ENCODE peak calls at places on chromosomes 4 and X, in seven cellular contexts. F, H, D, K, R, P and U are unnamed samples. For H3K4me1 and H3K36me3, the result is how much of the 10 kb centered on the place peaks cover.

GRCh38 chr4:154959756-154960155 is 178.7 kb downstream of the RBM46 start:
- DNase-seq in F (no peak), H (no peak), D (no peak), K (no peak), R (no peak), P (no peak), U (no peak)

GRCh38 chrX:2848806-2849420 is 20.2 kb downstream of the GYG2 start:
- DNase-seq in F (no peak), H (peak), D (peak), K (no peak), R (no peak), P (no peak), U (no peak)

GRCh38 chr4:14652522-14652921 is 349.8 kb upstream of the CPEB2 start:
- DNase-seq in F (no peak), H (no peak), D (no peak), K (no peak), R (no peak), P (no peak), U (no peak)

GRCh38 chr4:188107931-188108843 is 1.2 kb downstream of the TRIML2 start:
- DNase-seq in F (no peak), H (peak), D (no peak), K (no peak), R (no peak), P (no peak), U (no peak)

GRCh38 chr4:40199179-40199670 is 2.4 kb downstream of the RHOH start:
- DNase-seq in F (peak), H (no peak), D (no peak), K (peak), R (no peak), P (no peak), U (no peak)

GRCh38 chr4:184825394-184826314 is at the start of gene ACSL1:
- DNase-seq in F (peak), H (peak), D (peak), K (peak), R (peak), P (peak), U (peak)

GRCh38 chrX:148049441-148049840 is 68.3 kb downstream of the FMR1NB start:
- DNase-seq in F (peak), H (peak), D (no peak), K (peak), R (no peak), P (no peak), U (no peak)

GRCh38 chrX:78375894-78376293 is 48.5 kb upstream of the CYSLTR1 start:
- DNase-seq in F (peak), H (no peak), D (no peak), K (no peak), R (no peak), P (no peak), U (no peak)

GRCh38 chr4:150493846-150494245 is 88.1 kb upstream of the MAB21L2 start:
- DNase-seq in F (no peak), H (peak), D (no peak), K (no peak), R (no peak), P (no peak), U (no peak)

GRCh38 chr4:69995526-69996016 is at the start of gene STATH:
- DNase-seq in F (no peak), H (peak), D (no peak), K (no peak), R (no peak), P (no peak), U (no peak)

GRCh38 chrX:107574054-107574683 is 54.1 kb upstream of the PRPS1 start:
- DNase-seq in F (no peak), H (peak), D (no peak), K (no peak), R (no peak), P (no peak), U (no peak)

GRCh38 chr4:54400188-54400587 is 171.1 kb downstream of the PDGFRA start:
- DNase-seq in F (no peak), H (no peak), D (no peak), K (no peak), R (no peak), P (no peak), U (no peak)

GRCh38 chr4:58188313-58188712 is 1078.1 kb upstream of the IGFBP7 start:
- DNase-seq in F (no peak), H (no peak), D (no peak), K (no peak), R (no peak), P (no peak), U (no peak)

DNA sequence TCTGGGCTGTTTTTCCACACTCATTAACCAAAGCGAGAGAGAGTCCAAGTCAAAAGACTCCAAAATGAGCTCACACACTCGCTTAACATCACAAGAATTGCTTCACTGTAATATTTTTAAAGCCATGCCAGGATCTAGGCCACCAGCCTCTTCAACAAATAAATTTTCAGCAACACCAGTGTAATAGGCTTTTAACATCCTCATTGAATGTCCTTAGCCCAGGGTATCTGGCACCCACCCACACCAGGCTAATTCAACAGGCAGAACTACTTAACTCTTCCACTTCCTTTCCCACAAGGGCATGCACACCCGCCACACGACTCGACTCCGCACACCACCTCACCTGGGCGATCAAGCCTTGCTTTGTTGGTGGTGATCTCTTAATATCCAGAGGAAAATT is 34.2 kb downstream of the FAT1 start:
- DNase-seq in F (no peak), H (no peak), D (no peak), K (no peak), R (no peak), P (no peak), U (no peak)
- H3K4me1 ChIP-seq in F (under half), H (under half), D (half or more), K (under half), R (under half), P (under half), U (under half)

DNA sequence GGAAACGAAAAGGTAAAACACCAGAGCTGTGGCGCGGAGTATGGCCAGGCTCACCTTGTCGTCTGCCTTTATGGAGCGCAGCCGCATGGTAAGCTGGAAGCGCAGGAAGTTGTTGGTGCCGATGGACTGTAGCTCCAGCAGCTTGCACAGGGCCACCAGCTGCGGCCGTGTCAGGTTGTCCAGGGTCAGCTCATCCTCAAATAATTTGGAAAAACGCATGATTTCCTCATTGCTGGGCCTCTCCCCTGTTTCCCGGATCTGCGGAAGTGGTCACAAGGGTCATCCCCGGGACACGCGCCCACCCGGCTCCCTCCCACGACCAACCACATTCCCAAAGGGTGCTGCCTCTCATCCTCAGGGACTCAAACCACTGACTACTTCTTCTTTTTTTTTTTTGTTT is 23.3 kb downstream of the LETM1 start:
- DNase-seq in F (no peak), H (no peak), D (no peak), K (no peak), R (no peak), P (no peak), U (no peak)
- H3K36me3 ChIP-seq in F (half or more), H (half or more), D (under half), K (half or more), R (half or more), P (under half), U (under half)

DNA sequence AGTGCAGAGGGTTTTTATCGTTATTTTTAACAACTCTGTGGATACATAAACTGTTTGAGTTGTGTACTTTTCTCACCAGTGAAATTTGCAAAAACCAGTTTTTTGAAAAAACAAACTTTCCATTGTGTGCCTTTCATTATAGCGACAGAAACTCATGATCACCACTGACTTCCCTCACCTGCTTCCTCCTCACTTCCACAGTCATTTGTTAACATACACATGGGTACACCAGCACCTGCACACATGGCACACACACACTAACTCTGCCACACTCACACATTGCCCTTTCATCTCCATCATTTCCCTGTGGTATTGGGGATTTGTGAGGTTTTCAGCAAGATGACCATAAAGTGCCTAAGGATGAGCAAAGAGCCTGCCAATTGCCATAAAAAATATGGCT is 20.6 kb downstream of the CLDN22 start:
- DNase-seq in F (no peak), H (no peak), D (no peak), K (no peak), R (no peak), P (no peak), U (no peak)
- H3K4me1 ChIP-seq in F (under half), H (under half), D (under half), K (under half), R (under half), P (under half), U (under half)

GRCh38 chr4:118732591-118733330 is 47.6 kb downstream of the METTL14 start:
- DNase-seq in F (no peak), H (peak), D (no peak), K (no peak), R (no peak), P (no peak), U (no peak)
- H3K36me3 ChIP-seq in F (under half), H (half or more), D (under half), K (half or more), R (half or more), P (half or more), U (under half)

DNA sequence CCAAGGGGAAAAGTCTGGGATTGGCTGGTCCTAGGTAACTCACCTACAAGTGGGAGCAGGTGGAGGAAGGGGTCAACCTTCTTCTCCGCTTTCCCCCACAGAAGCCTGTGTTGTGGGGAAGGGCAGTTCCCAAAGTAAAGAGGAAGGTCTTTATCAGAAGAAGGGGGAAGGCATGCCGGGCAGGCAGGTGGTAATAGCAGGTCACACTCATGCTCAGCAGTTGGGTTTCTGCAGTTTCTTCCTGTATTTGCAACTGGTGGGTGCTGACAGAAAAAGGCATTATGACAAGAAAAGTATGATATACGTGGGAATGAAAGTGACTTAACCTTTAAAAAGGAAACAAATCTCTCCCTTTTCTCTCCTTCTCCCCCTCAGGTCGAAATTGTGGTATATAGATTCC is 3.6 kb downstream of the MTMR1 start:
- DNase-seq in F (no peak), H (no peak), D (no peak), K (peak), R (no peak), P (no peak), U (no peak)
- H3K4me1 ChIP-seq in F (under half), H (under half), D (under half), K (half or more), R (under half), P (under half), U (under half)